ENCODE peak calls at places on chromosome 16, in four cellular contexts. One of them, this sample, is unnamed.

GRCh38 chr16:13313351-13313750 is 412.0 kb downstream of the SHISA9 start:
- DNase-seq in IMR-90: no peak
- DNase-seq in mesendoderm: no peak
- DNase-seq in H1: no peak
- DNase-seq in this sample: no peak

GRCh38 chr16:87806246-87806607 is 40.4 kb upstream of the KLHDC4 start:
- DNase-seq in IMR-90: peak
- DNase-seq in H1: no peak
- DNase-seq in mesendoderm: peak
- DNase-seq in this sample: no peak

GRCh38 chr16:85577899-85578598 is 35.1 kb upstream of the GSE1 start:
- DNase-seq in H1: no peak
- DNase-seq in IMR-90: no peak
- DNase-seq in mesendoderm: no peak
- DNase-seq in this sample: no peak

GRCh38 chr16:1564325-1564724 is 30.9 kb downstream of the TMEM204 start:
- DNase-seq in mesendoderm: no peak
- DNase-seq in IMR-90: no peak
- DNase-seq in H1: no peak
- DNase-seq in this sample: no peak

GRCh38 chr16:3876695-3877094 is 3.8 kb downstream of the CREBBP start:
- DNase-seq in IMR-90: peak
- DNase-seq in mesendoderm: no peak
- DNase-seq in H1: no peak
- DNase-seq in this sample: no peak

GRCh38 chr16:58418026-58418425 is 25.8 kb downstream of the GINS3 start:
- DNase-seq in mesendoderm: no peak
- DNase-seq in IMR-90: no peak
- DNase-seq in H1: no peak
- DNase-seq in this sample: no peak

GRCh38 chr16:56862776-56863175 is 2.2 kb upstream of the SLC12A3 start:
- DNase-seq in IMR-90: no peak
- DNase-seq in mesendoderm: no peak
- DNase-seq in H1: no peak
- DNase-seq in this sample: no peak

GRCh38 chr16:83574388-83574787 is 233.4 kb upstream of the HSBP1 start:
- DNase-seq in mesendoderm: peak
- DNase-seq in IMR-90: peak
- DNase-seq in H1: no peak
- DNase-seq in this sample: peak

GRCh38 chr16:69323428-69323827 is 7.0 kb downstream of the PDF start:
- DNase-seq in IMR-90: no peak
- DNase-seq in H1: no peak
- DNase-seq in mesendoderm: no peak
- DNase-seq in this sample: no peak

GRCh38 chr16:75024182-75024581 is 25.4 kb downstream of the ZNRF1 start:
- DNase-seq in H1: no peak
- DNase-seq in mesendoderm: no peak
- DNase-seq in IMR-90: no peak
- DNase-seq in this sample: no peak

GRCh38 chr16:8619671-8620370 is 1.7 kb upstream of the METTL22 start:
- DNase-seq in IMR-90: no peak
- DNase-seq in H1: no peak
- DNase-seq in mesendoderm: no peak
- DNase-seq in this sample: no peak

GRCh38 chr16:9657659-9658058 is 524.6 kb downstream of the GRIN2A start:
- DNase-seq in mesendoderm: peak
- DNase-seq in IMR-90: no peak
- DNase-seq in H1: peak
- DNase-seq in this sample: no peak

GRCh38 chr16:84562174-84562815 is 55.6 kb downstream of the COTL1 start:
- DNase-seq in IMR-90: no peak
- DNase-seq in mesendoderm: no peak
- DNase-seq in H1: no peak
- DNase-seq in this sample: no peak

GRCh38 chr16:2753523-2754020 is 1.1 kb downstream of the SRRM2 start:
- DNase-seq in mesendoderm: no peak
- DNase-seq in IMR-90: no peak
- DNase-seq in H1: no peak
- DNase-seq in this sample: no peak

GRCh38 chr16:81405702-81406113 is 38.9 kb upstream of the CMIP start:
- DNase-seq in mesendoderm: peak
- DNase-seq in H1: no peak
- DNase-seq in IMR-90: peak
- DNase-seq in this sample: peak

GRCh38 chr16:83473109-83473508 is 334.7 kb upstream of the HSBP1 start:
- DNase-seq in IMR-90: peak
- DNase-seq in H1: peak
- DNase-seq in mesendoderm: no peak
- DNase-seq in this sample: peak

GRCh38 chr16:24635900-24636610 is 93.4 kb upstream of the TNRC6A start:
- DNase-seq in IMR-90: peak
- DNase-seq in H1: no peak
- DNase-seq in mesendoderm: no peak
- DNase-seq in this sample: no peak

GRCh38 chr16:46688101-46688656 is 799 bp downstream of the VPS35 start:
- DNase-seq in mesendoderm: no peak
- DNase-seq in H1: no peak
- DNase-seq in IMR-90: peak
- DNase-seq in this sample: no peak

GRCh38 chr16:27203429-27204231 is at the start of gene KDM8:
- DNase-seq in IMR-90: peak
- DNase-seq in mesendoderm: peak
- DNase-seq in H1: peak
- DNase-seq in this sample: peak

GRCh38 chr16:12826559-12826958 is 22.9 kb upstream of the CPPED1 start:
- DNase-seq in H1: no peak
- DNase-seq in mesendoderm: no peak
- DNase-seq in IMR-90: no peak
- DNase-seq in this sample: no peak

DNA sequence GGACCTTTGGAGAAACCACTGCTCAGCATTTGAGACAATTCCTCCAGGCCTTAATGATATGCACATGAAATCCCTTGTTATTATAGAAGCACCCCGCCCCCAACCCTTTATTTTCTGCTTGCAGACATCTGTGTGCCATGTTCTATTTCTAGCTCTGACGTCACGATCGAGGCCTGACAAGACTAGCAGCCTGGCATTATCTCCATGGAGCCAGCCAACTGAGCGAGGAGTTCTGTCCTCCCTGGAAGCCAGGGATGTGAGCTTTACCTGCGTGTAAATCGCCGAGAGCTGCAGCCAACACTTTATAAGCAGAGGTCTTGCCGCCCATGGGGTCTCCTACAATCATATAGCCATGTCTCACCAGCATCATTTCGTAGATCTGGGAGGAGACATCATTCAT is 116.9 kb downstream of the DNAH3 start:
- DNase-seq in IMR-90: no peak
- DNase-seq in mesendoderm: no peak
- DNase-seq in H1: no peak
- DNase-seq in this sample: no peak
- H4K5ac ChIP-seq in IMR-90: no peak
- H4K5ac ChIP-seq in mesendoderm: no peak
- H4K5ac ChIP-seq in H1: no peak
- H4K5ac ChIP-seq in this sample: no peak

GRCh38 chr16:48489376-48489775 is 104.2 kb upstream of the SIAH1 start:
- DNase-seq in H1: no peak
- DNase-seq in mesendoderm: no peak
- DNase-seq in IMR-90: no peak
- DNase-seq in this sample: no peak
- H4K5ac ChIP-seq in H1: no peak
- H4K5ac ChIP-seq in mesendoderm: no peak
- H4K5ac ChIP-seq in IMR-90: no peak
- H4K5ac ChIP-seq in this sample: no peak

GRCh38 chr16:50626868-50627267 is 54.2 kb downstream of the SNX20 start:
- DNase-seq in H1: no peak
- DNase-seq in IMR-90: no peak
- DNase-seq in mesendoderm: no peak
- DNase-seq in this sample: no peak

GRCh38 chr16:50622643-50623369 is 58.3 kb downstream of the SNX20 start:
- DNase-seq in mesendoderm: no peak
- DNase-seq in H1: no peak
- DNase-seq in IMR-90: no peak
- DNase-seq in this sample: no peak

GRCh38 chr16:50622029-50622428 is 59.1 kb downstream of the SNX20 start:
- DNase-seq in mesendoderm: no peak
- DNase-seq in IMR-90: no peak
- DNase-seq in H1: no peak
- DNase-seq in this sample: no peak

GRCh38 chr16:50625374-50625773 is 55.7 kb downstream of the SNX20 start:
- DNase-seq in H1: no peak
- DNase-seq in mesendoderm: no peak
- DNase-seq in IMR-90: no peak
- DNase-seq in this sample: no peak

DNA sequence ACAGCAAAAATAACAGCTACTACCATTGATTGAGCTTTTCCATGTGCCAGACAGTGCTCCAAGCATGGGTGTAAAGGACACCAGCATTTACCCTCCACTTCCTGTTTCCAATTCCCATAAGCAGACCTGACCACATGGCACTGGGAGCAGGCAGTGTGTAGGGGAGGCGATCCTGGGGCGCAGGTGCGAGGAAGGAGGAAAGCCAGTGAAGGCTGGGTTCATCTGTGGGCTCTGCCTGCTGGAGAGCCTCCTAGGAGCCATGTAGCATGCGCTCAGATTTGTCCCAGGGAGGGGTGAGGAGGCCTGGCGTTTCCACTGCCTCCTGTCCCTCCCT is 56.7 kb downstream of the SNX20 start:
- DNase-seq in H1: no peak
- DNase-seq in IMR-90: no peak
- DNase-seq in mesendoderm: no peak
- DNase-seq in this sample: no peak
- H4K5ac ChIP-seq in H1: no peak
- H4K5ac ChIP-seq in IMR-90: no peak
- H4K5ac ChIP-seq in mesendoderm: no peak
- H4K5ac ChIP-seq in this sample: no peak

DNA sequence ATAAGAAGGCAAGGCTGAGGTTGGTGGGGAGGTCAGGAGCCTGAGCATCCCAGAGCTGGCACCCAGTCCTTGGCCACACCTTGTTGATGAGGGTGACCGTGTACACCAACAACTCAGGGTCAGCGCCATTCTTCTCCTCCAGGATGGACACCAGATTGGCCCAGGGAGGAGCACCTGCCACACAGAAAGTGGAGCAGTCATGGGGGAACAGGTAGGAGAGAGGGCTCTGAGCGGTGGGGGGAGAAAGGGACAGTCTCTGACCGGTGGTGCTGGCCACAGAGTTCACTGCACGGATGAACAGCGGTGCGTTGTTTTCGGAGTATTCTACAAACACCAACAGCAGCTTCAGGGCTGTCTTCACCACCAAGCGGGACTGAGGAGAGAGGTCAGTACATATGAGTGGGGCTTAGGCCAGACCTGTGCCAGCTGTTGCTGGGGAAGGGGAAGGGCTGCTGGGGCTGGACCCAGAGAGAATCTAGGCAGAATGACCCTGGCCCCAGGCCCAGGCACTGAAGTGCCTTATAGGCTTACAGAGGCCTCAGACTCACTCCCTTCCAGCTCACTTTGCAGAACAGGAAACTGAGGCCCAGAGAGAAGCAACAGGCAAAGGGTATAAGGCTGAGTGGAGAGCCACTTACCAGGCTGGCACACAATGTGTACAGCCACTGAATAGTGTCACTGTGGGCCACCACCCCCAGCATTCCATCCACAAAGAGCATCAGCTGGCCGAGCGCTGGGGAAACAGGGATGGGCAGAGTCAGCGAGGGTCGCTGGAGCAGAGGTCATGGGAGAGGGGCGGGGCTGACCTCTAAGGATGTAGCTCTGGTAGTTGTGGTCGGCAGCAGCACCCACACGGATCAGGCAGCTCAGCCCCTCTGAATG is 9.6 kb downstream of the FHOD1 start:
- DNase-seq in mesendoderm: no peak
- DNase-seq in IMR-90: no peak
- DNase-seq in H1: no peak
- DNase-seq in this sample: no peak
- H4K5ac ChIP-seq in mesendoderm: no peak
- H4K5ac ChIP-seq in IMR-90: no peak
- H4K5ac ChIP-seq in H1: no peak
- H4K5ac ChIP-seq in this sample: no peak

DNA sequence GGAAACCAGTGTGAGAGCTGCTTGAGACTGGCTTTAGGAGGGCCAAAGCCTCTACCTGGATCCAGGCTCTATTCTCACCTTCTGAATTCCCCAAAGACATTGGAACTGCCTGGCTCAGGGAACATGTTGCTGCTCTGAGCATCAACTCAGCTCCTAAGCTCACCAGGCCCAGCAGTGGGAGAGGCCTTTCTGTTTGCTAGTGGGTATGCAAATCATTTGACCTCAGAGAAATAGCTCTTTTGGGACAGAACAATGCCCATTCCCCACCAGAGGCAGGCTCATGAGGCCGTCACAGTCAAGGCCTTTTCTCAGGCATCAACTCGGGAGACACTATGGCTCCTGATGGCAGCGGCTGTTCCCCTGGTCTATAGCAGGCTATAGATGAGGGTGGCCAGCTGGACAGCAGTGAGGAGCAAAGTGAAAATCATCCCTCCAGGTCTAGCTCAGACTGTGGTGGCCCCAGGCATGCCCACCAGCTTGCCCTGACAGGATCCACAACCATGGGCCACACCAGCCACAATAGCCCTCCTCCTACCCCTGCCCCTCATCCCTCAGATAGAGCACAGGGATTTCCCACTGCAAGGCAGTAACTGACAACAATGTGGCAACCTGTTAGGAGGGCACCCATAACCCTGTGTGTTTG is 30.4 kb upstream of the GFOD2 start:
- DNase-seq in mesendoderm: no peak
- DNase-seq in H1: no peak
- DNase-seq in IMR-90: no peak
- DNase-seq in this sample: no peak
- H4K5ac ChIP-seq in mesendoderm: no peak
- H4K5ac ChIP-seq in H1: no peak
- H4K5ac ChIP-seq in IMR-90: no peak
- H4K5ac ChIP-seq in this sample: no peak

DNA sequence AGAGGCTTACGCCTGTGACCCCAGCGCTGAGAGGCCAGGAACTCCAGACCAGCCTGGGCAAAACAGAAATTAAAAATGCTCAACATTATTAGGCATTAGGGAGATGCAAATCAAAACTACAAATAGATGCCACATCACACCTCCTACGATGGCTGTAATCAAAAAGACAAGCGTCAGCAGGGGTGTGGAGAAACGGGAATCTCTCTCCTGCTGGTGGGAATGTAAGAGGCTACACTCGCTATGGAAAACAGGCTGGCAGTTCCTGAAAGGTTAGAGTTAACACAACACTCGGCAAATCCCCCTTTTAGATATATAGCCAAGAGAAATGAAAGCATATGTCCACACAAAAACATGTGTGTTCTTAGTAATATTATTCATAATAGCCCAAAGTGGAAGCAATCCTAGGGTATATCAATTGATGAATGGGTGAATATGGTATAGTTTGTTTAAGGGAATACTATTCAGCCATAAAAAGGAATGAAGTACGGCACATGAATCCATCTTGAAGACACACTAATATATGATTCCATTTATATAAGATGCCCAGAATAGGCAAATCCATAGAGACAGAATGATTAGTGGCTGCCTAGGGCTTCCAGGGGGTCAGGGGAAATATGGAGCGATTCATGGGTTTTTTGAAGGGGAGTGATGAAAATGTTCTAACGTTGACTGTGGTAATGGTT is 1.8 kb upstream of the NPRL3 start:
- DNase-seq in mesendoderm: peak
- DNase-seq in IMR-90: no peak
- DNase-seq in H1: no peak
- DNase-seq in this sample: no peak
- H4K5ac ChIP-seq in mesendoderm: no peak
- H4K5ac ChIP-seq in IMR-90: no peak
- H4K5ac ChIP-seq in H1: no peak
- H4K5ac ChIP-seq in this sample: no peak